ENCODE peak calls at places on chromosomes 12 and 14, in eight cellular contexts. X is NCI-H1105, P is NCI-H748 treated with DMSO at 0.1 percent for 48 hours, H is myocyte, Z is NCI-H524 treated with DMSO at 0.1 percent for 48 hours, G is GM12892, Y is prostate gland, J is CD14-positive monocyte. E is an unnamed sample.

GRCh38 chr12:104793280-104793679 is 164.8 kb downstream of the SLC41A2 start:
- DNase-seq in X (no peak), J (no peak), P (no peak), Z (no peak), H (peak; percentile 86), Y (no peak), G (no peak), E (no peak)

GRCh38 chr12:9134981-9135628 is 19.4 kb upstream of the A2M start:
- DNase-seq in X (no peak), P (no peak), G (no peak), Z (no peak), H (peak; percentile 21), Y (no peak), J (no peak), E (no peak)

GRCh38 chr14:33646692-33647260 is 304.1 kb downstream of the EGLN3 start:
- DNase-seq in H (peak; percentile 66), G (no peak), X (no peak), P (no peak), J (no peak), Z (no peak), Y (no peak), E (no peak)

GRCh38 chr12:49511410-49511809 is 27.4 kb upstream of the KCNH3 start:
- DNase-seq in G (no peak), X (no peak), H (no peak), Z (no peak), Y (no peak), J (no peak), P (no peak), E (no peak)

GRCh38 chr12:75550906-75551305 is 39.5 kb upstream of the KRR1 start:
- DNase-seq in H (peak; percentile 68), J (no peak), P (no peak), Z (no peak), G (no peak), Y (no peak), X (no peak), E (no peak)

GRCh38 chr12:87157791-87158190 is 871.4 kb downstream of the C12orf50 start:
- DNase-seq in Z (no peak), P (no peak), J (no peak), Y (no peak), H (peak; percentile 77), X (no peak), G (no peak), E (no peak)

GRCh38 chr12:13404631-13405473 is 208.3 kb downstream of the EMP1 start:
- DNase-seq in Y (no peak), J (no peak), Z (no peak), H (no peak), P (no peak), G (no peak), X (no peak), E (peak; percentile 48)

GRCh38 chr12:63949902-63950301 is 105.4 kb downstream of the SRGAP1 start:
- DNase-seq in Z (no peak), P (no peak), J (no peak), Y (no peak), H (no peak), X (no peak), G (no peak), E (no peak)

GRCh38 chr12:131850856-131851559 is 22.8 kb downstream of the MMP17 start:
- DNase-seq in Y (peak; percentile 27), H (no peak), Z (no peak), J (no peak), G (no peak), P (peak; percentile 27), X (no peak), E (peak; percentile 60)

GRCh38 chr14:51849095-51849494 is 11.3 kb upstream of the GNG2 start:
- DNase-seq in Z (no peak), J (no peak), Y (no peak), G (no peak), H (peak; percentile 66), X (no peak), P (no peak), E (no peak)

GRCh38 chr14:22200977-22201605 is 387.9 kb downstream of the DAD1 start:
- DNase-seq in Z (peak; percentile 31), X (no peak), Y (no peak), H (peak; percentile 29), G (no peak), J (no peak), P (peak; percentile 3), E (no peak)

GRCh38 chr12:52221912-52222457 is 11.1 kb upstream of the KRT7 start:
- DNase-seq in H (peak; percentile 72), X (no peak), P (peak; percentile 29), G (no peak), J (peak; percentile 73), Z (no peak), Y (no peak), E (peak; percentile 69)

E was measured in transverse colon.